ENCODE peak calls at places on chromosomes 11 and 22, in five cellular contexts. One of them, this sample, is unnamed.

GRCh38 chr22:49232319-49233067 is 595.2 kb downstream of the BRD1 start:
- DNase-seq in hippocampal formation: no peak
- DNase-seq in activated effector memory CD4-positive, alpha-beta T cell treated with anti-CD3 and anti-CD28 coated beads, Interleukin-2, amount 50 U/mL, for 16 hours: no peak
- DNase-seq in stimulated activated CD4-positive, alpha-beta T cell treated with anti-CD3 and anti-CD28 coated beads, Interleukin-2, amount 100 ng/mL, for 4 hours: no peak
- DNase-seq in GM20000: no peak
- DNase-seq in this sample: no peak

GRCh38 chr11:134357545-134357839 is 25.7 kb downstream of the GLB1L2 start:
- DNase-seq in hippocampal formation: no peak
- DNase-seq in activated effector memory CD4-positive, alpha-beta T cell treated with anti-CD3 and anti-CD28 coated beads, Interleukin-2, amount 50 U/mL, for 16 hours: peak; percentile 25
- DNase-seq in stimulated activated CD4-positive, alpha-beta T cell treated with anti-CD3 and anti-CD28 coated beads, Interleukin-2, amount 100 ng/mL, for 4 hours: no peak
- DNase-seq in GM20000: no peak
- DNase-seq in this sample: no peak

GRCh38 chr22:50490531-50491308 is 4.1 kb downstream of the MIOX start:
- DNase-seq in hippocampal formation: no peak
- DNase-seq in activated effector memory CD4-positive, alpha-beta T cell treated with anti-CD3 and anti-CD28 coated beads, Interleukin-2, amount 50 U/mL, for 16 hours: no peak
- DNase-seq in stimulated activated CD4-positive, alpha-beta T cell treated with anti-CD3 and anti-CD28 coated beads, Interleukin-2, amount 100 ng/mL, for 4 hours: no peak
- DNase-seq in GM20000: peak; percentile 33
- DNase-seq in this sample: no peak

GRCh38 chr11:68164437-68164836 is 43.2 kb upstream of the CHKA start:
- DNase-seq in hippocampal formation: no peak
- DNase-seq in activated effector memory CD4-positive, alpha-beta T cell treated with anti-CD3 and anti-CD28 coated beads, Interleukin-2, amount 50 U/mL, for 16 hours: no peak
- DNase-seq in stimulated activated CD4-positive, alpha-beta T cell treated with anti-CD3 and anti-CD28 coated beads, Interleukin-2, amount 100 ng/mL, for 4 hours: no peak
- DNase-seq in GM20000: no peak
- DNase-seq in this sample: no peak

GRCh38 chr11:77959434-77959833 is 35.0 kb downstream of the INTS4 start:
- DNase-seq in hippocampal formation: no peak
- DNase-seq in activated effector memory CD4-positive, alpha-beta T cell treated with anti-CD3 and anti-CD28 coated beads, Interleukin-2, amount 50 U/mL, for 16 hours: no peak
- DNase-seq in stimulated activated CD4-positive, alpha-beta T cell treated with anti-CD3 and anti-CD28 coated beads, Interleukin-2, amount 100 ng/mL, for 4 hours: no peak
- DNase-seq in GM20000: no peak
- DNase-seq in this sample: no peak

GRCh38 chr11:31873115-31873514 is 62.0 kb upstream of the PAX6 start:
- DNase-seq in hippocampal formation: no peak
- DNase-seq in activated effector memory CD4-positive, alpha-beta T cell treated with anti-CD3 and anti-CD28 coated beads, Interleukin-2, amount 50 U/mL, for 16 hours: no peak
- DNase-seq in stimulated activated CD4-positive, alpha-beta T cell treated with anti-CD3 and anti-CD28 coated beads, Interleukin-2, amount 100 ng/mL, for 4 hours: no peak
- DNase-seq in GM20000: no peak
- DNase-seq in this sample: no peak

GRCh38 chr22:29555065-29555644 is 1.6 kb upstream of the THOC5 start:
- DNase-seq in hippocampal formation: peak; percentile 5
- DNase-seq in activated effector memory CD4-positive, alpha-beta T cell treated with anti-CD3 and anti-CD28 coated beads, Interleukin-2, amount 50 U/mL, for 16 hours: no peak
- DNase-seq in stimulated activated CD4-positive, alpha-beta T cell treated with anti-CD3 and anti-CD28 coated beads, Interleukin-2, amount 100 ng/mL, for 4 hours: no peak
- DNase-seq in GM20000: no peak
- DNase-seq in this sample: no peak

GRCh38 chr22:26769663-26770062 is 112.3 kb downstream of the MIAT start:
- DNase-seq in hippocampal formation: no peak
- DNase-seq in activated effector memory CD4-positive, alpha-beta T cell treated with anti-CD3 and anti-CD28 coated beads, Interleukin-2, amount 50 U/mL, for 16 hours: no peak
- DNase-seq in stimulated activated CD4-positive, alpha-beta T cell treated with anti-CD3 and anti-CD28 coated beads, Interleukin-2, amount 100 ng/mL, for 4 hours: no peak
- DNase-seq in GM20000: no peak
- DNase-seq in this sample: no peak

GRCh38 chr11:75072582-75072981 is 24.1 kb downstream of the OR2AT4 start:
- DNase-seq in hippocampal formation: no peak
- DNase-seq in activated effector memory CD4-positive, alpha-beta T cell treated with anti-CD3 and anti-CD28 coated beads, Interleukin-2, amount 50 U/mL, for 16 hours: no peak
- DNase-seq in stimulated activated CD4-positive, alpha-beta T cell treated with anti-CD3 and anti-CD28 coated beads, Interleukin-2, amount 100 ng/mL, for 4 hours: no peak
- DNase-seq in GM20000: no peak
- DNase-seq in this sample: no peak

GRCh38 chr11:16511109-16511806 is 154.9 kb upstream of the SOX6 start:
- DNase-seq in hippocampal formation: no peak
- DNase-seq in activated effector memory CD4-positive, alpha-beta T cell treated with anti-CD3 and anti-CD28 coated beads, Interleukin-2, amount 50 U/mL, for 16 hours: no peak
- DNase-seq in stimulated activated CD4-positive, alpha-beta T cell treated with anti-CD3 and anti-CD28 coated beads, Interleukin-2, amount 100 ng/mL, for 4 hours: no peak
- DNase-seq in GM20000: no peak
- DNase-seq in this sample: no peak

GRCh38 chr11:8092587-8093424 is 11.8 kb downstream of the TUB start:
- DNase-seq in hippocampal formation: no peak
- DNase-seq in activated effector memory CD4-positive, alpha-beta T cell treated with anti-CD3 and anti-CD28 coated beads, Interleukin-2, amount 50 U/mL, for 16 hours: peak; percentile 72
- DNase-seq in stimulated activated CD4-positive, alpha-beta T cell treated with anti-CD3 and anti-CD28 coated beads, Interleukin-2, amount 100 ng/mL, for 4 hours: peak; percentile 14
- DNase-seq in GM20000: peak; percentile 75
- DNase-seq in this sample: peak; percentile 12

GRCh38 chr11:44777537-44778199 is 50.9 kb downstream of the TSPAN18 start:
- DNase-seq in hippocampal formation: no peak
- DNase-seq in activated effector memory CD4-positive, alpha-beta T cell treated with anti-CD3 and anti-CD28 coated beads, Interleukin-2, amount 50 U/mL, for 16 hours: no peak
- DNase-seq in stimulated activated CD4-positive, alpha-beta T cell treated with anti-CD3 and anti-CD28 coated beads, Interleukin-2, amount 100 ng/mL, for 4 hours: no peak
- DNase-seq in GM20000: no peak
- DNase-seq in this sample: no peak

GRCh38 chr11:73380321-73380720 is 4.1 kb downstream of the RELT start:
- DNase-seq in hippocampal formation: no peak
- DNase-seq in activated effector memory CD4-positive, alpha-beta T cell treated with anti-CD3 and anti-CD28 coated beads, Interleukin-2, amount 50 U/mL, for 16 hours: no peak
- DNase-seq in stimulated activated CD4-positive, alpha-beta T cell treated with anti-CD3 and anti-CD28 coated beads, Interleukin-2, amount 100 ng/mL, for 4 hours: no peak
- DNase-seq in GM20000: no peak
- DNase-seq in this sample: no peak